ENCODE peak calls at places on chromosomes 7 and 10, in five cellular contexts. T is stomach, M is IMR-90, K is adrenal gland, Q is heart left ventricle. B is an unnamed sample.

GRCh38 chr10:109946680-109947446 is 23.6 kb upstream of the XPNPEP1 start:
- DNase-seq in T (no peak), M (no peak), K (no peak), Q (no peak), B (no peak)

GRCh38 chr10:128061306-128062300 is 64.6 kb downstream of the MKI67 start:
- DNase-seq in T (no peak), M (no peak), K (no peak), Q (no peak), B (no peak)

GRCh38 chr7:127792528-127793342 is 140.7 kb downstream of the SND1 start:
- DNase-seq in T (peak), M (no peak), K (no peak), Q (no peak), B (no peak)

GRCh38 chr7:105403128-105403527 is 14.4 kb upstream of the SRPK2 start:
- DNase-seq in T (no peak), M (no peak), K (no peak), Q (no peak), B (no peak)

GRCh38 chr10:49631975-49632374 is 18.1 kb downstream of the CHAT start:
- DNase-seq in T (no peak), M (no peak), K (no peak), Q (no peak), B (no peak)

GRCh38 chr7:27168265-27168947 is 3.1 kb upstream of the HOXA9 start:
- DNase-seq in T (no peak), M (no peak), K (no peak), Q (no peak), B (no peak)

GRCh38 chr7:65971021-65971420 is 11.0 kb downstream of the GUSB start:
- DNase-seq in T (peak), M (no peak), K (no peak), Q (no peak), B (no peak)

GRCh38 chr10:61836888-61837747 is 64.4 kb upstream of the ARID5B start:
- DNase-seq in T (no peak), M (peak), K (no peak), Q (no peak), B (no peak)

GRCh38 chr7:148556892-148557291 is 33.7 kb upstream of the C7orf33 start:
- DNase-seq in T (no peak), M (no peak), K (no peak), Q (no peak), B (no peak)

GRCh38 chr10:61882621-61883375 is 18.7 kb upstream of the ARID5B start:
- DNase-seq in T (no peak), M (peak), K (no peak), Q (no peak), B (no peak)

GRCh38 chr10:28250782-28251181 is 52.1 kb downstream of the MPP7 start:
- DNase-seq in T (no peak), M (peak), K (no peak), Q (no peak), B (no peak)

GRCh38 chr7:120951826-120952225 is 1.2 kb downstream of the ING3 start:
- DNase-seq in T (no peak), M (no peak), K (no peak), Q (no peak), B (no peak)

GRCh38 chr10:125159486-125159931 is 854 bp downstream of the CTBP2 start:
- DNase-seq in T (peak), M (no peak), K (peak), Q (peak), B (no peak)

GRCh38 chr7:46494441-46494840 is 573.4 kb upstream of the IGFBP3 start:
- DNase-seq in T (no peak), M (peak), K (no peak), Q (no peak), B (no peak)

GRCh38 chr7:111083423-111083822 is 7.5 kb upstream of the LRRN3 start:
- DNase-seq in T (no peak), M (peak), K (no peak), Q (no peak), B (no peak)

GRCh38 chr10:78301891-78302738 is 268.5 kb downstream of the RPS24 start:
- DNase-seq in T (no peak), M (peak), K (no peak), Q (no peak), B (no peak)

GRCh38 chr10:86229378-86229777 is 137.2 kb downstream of the GRID1 start:
- DNase-seq in T (no peak), M (no peak), K (no peak), Q (no peak), B (no peak)

GRCh38 chr7:91082854-91083495 is 181.3 kb upstream of the FZD1 start:
- DNase-seq in T (no peak), M (peak), K (no peak), Q (no peak), B (no peak)

GRCh38 chr10:132914732-132915131 is 27.6 kb downstream of the CFAP46 start:
- DNase-seq in T (no peak), M (no peak), K (no peak), Q (no peak), B (no peak)

GRCh38 chr7:122595885-122596284 is 103.0 kb downstream of the RNF133 start:
- DNase-seq in T (no peak), M (no peak), K (no peak), Q (no peak), B (no peak)

GRCh38 chr7:32299133-32299702 is 191.0 kb downstream of the LSM5 start:
- DNase-seq in T (no peak), M (no peak), K (peak), Q (peak), B (no peak)

GRCh38 chr7:12257582-12257981 is 46.5 kb downstream of the TMEM106B start:
- DNase-seq in T (no peak), M (peak), K (no peak), Q (no peak), B (no peak)

GRCh38 chr7:85737426-85737825 is 550.6 kb upstream of the SEMA3D start:
- DNase-seq in T (no peak), M (no peak), K (no peak), Q (no peak), B (no peak)

GRCh38 chr7:95376632-95377380 is 19.4 kb downstream of the PON3 start:
- DNase-seq in T (no peak), M (no peak), K (no peak), Q (no peak), B (no peak)

GRCh38 chr10:80805343-80806020 is 267.8 kb downstream of the SH2D4B start:
- DNase-seq in T (no peak), M (no peak), K (no peak), Q (no peak), B (no peak)

GRCh38 chr7:38673795-38674194 is 42.6 kb upstream of the AMPH start:
- DNase-seq in T (no peak), M (peak), K (no peak), Q (no peak), B (no peak)

GRCh38 chr7:134420509-134421125 is 38.3 kb downstream of the AKR1B1 start:
- DNase-seq in T (peak), M (peak), K (peak), Q (no peak), B (no peak)

GRCh38 chr7:2723138-2723850 is 35.3 kb downstream of the AMZ1 start:
- DNase-seq in T (no peak), M (no peak), K (no peak), Q (peak), B (peak)

GRCh38 chr7:116242177-116242576 is 31.8 kb downstream of the TES start:
- DNase-seq in T (no peak), M (peak), K (no peak), Q (no peak), B (no peak)

GRCh38 chr10:79089579-79090110 is 20.9 kb downstream of the ZMIZ1 start:
- DNase-seq in T (no peak), M (no peak), K (no peak), Q (no peak), B (no peak)

GRCh38 chr7:28961972-28962371 is 3.8 kb upstream of the TRIL start:
- DNase-seq in T (no peak), M (no peak), K (no peak), Q (no peak), B (no peak)

GRCh38 chr7:31633894-31634494 is 53.0 kb upstream of the PPP1R17 start:
- DNase-seq in T (peak), M (peak), K (peak), Q (peak), B (no peak)

GRCh38 chr7:151075978-151076426 is 4.6 kb downstream of the FASTK start:
- DNase-seq in T (no peak), M (no peak), K (no peak), Q (no peak), B (no peak)
- TF ChIP-seq POLR2A in T (no peak), M (no peak), K (no peak), Q (no peak), B (no peak)

GRCh38 chr10:37976091-37976879 is at the start of gene ZNF25:
- DNase-seq in T (peak), M (peak), K (peak), Q (peak), B (peak)

GRCh38 chr10:37972396-37972795 is 4.1 kb downstream of the ZNF25 start:
- DNase-seq in T (no peak), M (no peak), K (no peak), Q (no peak), B (no peak)

GRCh38 chr10:37975407-37975991 is 948 bp downstream of the ZNF25 start:
- DNase-seq in T (no peak), M (peak), K (no peak), Q (no peak), B (no peak)

GRCh38 chr10:37976880-37977203 is 395 bp upstream of the ZNF25 start:
- DNase-seq in T (no peak), M (no peak), K (no peak), Q (no peak), B (no peak)
- TF ChIP-seq CTCF in T (no peak), M (no peak), K (no peak), Q (no peak), B (no peak)

GRCh38 chr10:102648269-102648888 is 4.1 kb downstream of the TRIM8 start:
- DNase-seq in T (no peak), M (no peak), K (no peak), Q (no peak), B (no peak)

GRCh38 chr10:102647433-102648268 is 3.4 kb downstream of the TRIM8 start:
- DNase-seq in T (no peak), M (no peak), K (no peak), Q (no peak), B (no peak)

GRCh38 chr10:102645741-102646609 is 1.7 kb downstream of the TRIM8 start:
- DNase-seq in T (peak), M (peak), K (peak), Q (peak), B (peak)

GRCh38 chr10:102645388-102645740 is 1.1 kb downstream of the TRIM8 start:
- DNase-seq in T (peak), M (peak), K (peak), Q (peak), B (no peak)

GRCh38 chr10:102646610-102647432 is 2.5 kb downstream of the TRIM8 start:
- DNase-seq in T (peak), M (peak), K (peak), Q (peak), B (peak)
- TF ChIP-seq POLR2A in T (no peak), M (no peak), K (no peak), Q (no peak), B (no peak)

DNA sequence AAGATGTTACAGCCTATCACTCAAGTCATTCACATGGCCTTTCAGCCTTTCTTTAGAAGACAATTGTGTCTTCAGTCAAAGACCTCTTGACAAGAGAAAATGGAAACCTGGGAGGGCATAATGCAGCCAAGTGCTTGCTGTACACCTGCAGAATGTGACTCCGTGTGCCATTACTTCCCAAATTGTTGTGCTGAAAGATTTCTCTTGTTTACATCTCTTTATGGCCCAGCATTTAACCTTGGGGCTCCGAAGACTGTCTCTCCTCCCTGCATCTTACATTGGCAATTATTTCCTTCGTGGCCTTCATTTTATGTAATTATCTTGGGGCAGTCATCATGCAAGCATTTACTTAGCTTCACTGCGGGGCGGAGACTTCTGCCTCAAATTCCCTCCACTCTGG is 287.0 kb downstream of the TCF7L2 start:
- DNase-seq in T (no peak), M (no peak), K (no peak), Q (no peak), B (no peak)
- TF ChIP-seq CTCF in T (no peak), M (no peak), K (no peak), Q (no peak), B (no peak)

GRCh38 chr10:73251683-73252444 is 580 bp downstream of the MRPS16 start:
- DNase-seq in T (no peak), M (no peak), K (no peak), Q (no peak), B (no peak)

GRCh38 chr10:73248259-73248724 is 1.2 kb upstream of the DNAJC9 start:
- DNase-seq in T (no peak), M (no peak), K (no peak), Q (no peak), B (no peak)

GRCh38 chr10:73247509-73248258 is 629 bp upstream of the DNAJC9 start:
- DNase-seq in T (no peak), M (peak), K (no peak), Q (no peak), B (no peak)

GRCh38 chr10:73253226-73253557 is 748 bp upstream of the MRPS16 start:
- DNase-seq in T (no peak), M (no peak), K (no peak), Q (no peak), B (no peak)

GRCh38 chr10:73252445-73253225 is at the start of gene MRPS16:
- DNase-seq in T (peak), M (peak), K (peak), Q (peak), B (peak)
- TF ChIP-seq POLR2A in T (peak), M (peak), K (peak), Q (no peak), B (peak)

DNA sequence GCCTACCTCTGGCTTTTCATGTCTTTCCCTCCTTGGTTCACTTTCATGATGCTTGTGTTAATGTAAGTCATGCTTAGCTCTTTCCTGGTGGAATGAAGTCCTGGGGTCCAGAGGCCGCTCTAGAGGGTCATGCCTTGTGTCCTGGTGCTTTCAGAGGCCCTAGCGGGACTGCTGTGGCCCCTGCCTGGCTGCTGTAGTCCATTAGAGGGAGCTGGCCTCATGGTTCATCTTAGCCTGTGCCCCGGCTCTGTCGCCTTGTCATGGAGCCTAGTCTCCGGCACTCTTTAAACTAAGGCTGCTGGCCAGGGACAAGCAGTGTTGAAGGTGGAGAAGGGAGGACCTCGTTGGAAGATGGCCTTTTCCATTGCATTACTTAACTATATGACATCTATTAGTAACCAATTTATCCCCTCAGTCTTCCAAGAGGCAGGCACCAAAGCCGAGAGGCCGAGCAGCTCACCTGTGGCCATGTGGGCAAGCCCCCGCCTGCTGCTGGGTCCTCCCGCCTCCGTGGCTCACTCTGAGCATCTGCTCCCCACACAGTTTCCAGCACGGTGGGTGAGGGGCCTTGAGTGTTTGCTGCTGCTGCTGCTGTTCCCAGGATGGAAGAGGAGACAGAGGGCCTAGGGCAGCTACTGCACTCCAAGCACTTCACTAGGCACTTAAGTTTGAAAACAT is 5.0 kb upstream of the NDUFB2 start:
- DNase-seq in T (no peak), M (no peak), K (no peak), Q (no peak), B (no peak)
- TF ChIP-seq CTCF in T (no peak), M (no peak), K (no peak), Q (no peak), B (no peak)

GRCh38 chr7:149622444-149623210 is 125.0 kb upstream of the ZNF746 start:
- DNase-seq in T (no peak), M (no peak), K (no peak), Q (no peak), B (no peak)

GRCh38 chr7:149625947-149626392 is 128.4 kb upstream of the ZNF746 start:
- DNase-seq in T (no peak), M (no peak), K (no peak), Q (no peak), B (no peak)

GRCh38 chr7:149624006-149624405 is 126.4 kb upstream of the ZNF746 start:
- DNase-seq in T (peak), M (peak), K (peak), Q (no peak), B (peak)

GRCh38 chr7:149625339-149625946 is 127.8 kb upstream of the ZNF746 start:
- DNase-seq in T (peak), M (peak), K (peak), Q (peak), B (peak)

DNA sequence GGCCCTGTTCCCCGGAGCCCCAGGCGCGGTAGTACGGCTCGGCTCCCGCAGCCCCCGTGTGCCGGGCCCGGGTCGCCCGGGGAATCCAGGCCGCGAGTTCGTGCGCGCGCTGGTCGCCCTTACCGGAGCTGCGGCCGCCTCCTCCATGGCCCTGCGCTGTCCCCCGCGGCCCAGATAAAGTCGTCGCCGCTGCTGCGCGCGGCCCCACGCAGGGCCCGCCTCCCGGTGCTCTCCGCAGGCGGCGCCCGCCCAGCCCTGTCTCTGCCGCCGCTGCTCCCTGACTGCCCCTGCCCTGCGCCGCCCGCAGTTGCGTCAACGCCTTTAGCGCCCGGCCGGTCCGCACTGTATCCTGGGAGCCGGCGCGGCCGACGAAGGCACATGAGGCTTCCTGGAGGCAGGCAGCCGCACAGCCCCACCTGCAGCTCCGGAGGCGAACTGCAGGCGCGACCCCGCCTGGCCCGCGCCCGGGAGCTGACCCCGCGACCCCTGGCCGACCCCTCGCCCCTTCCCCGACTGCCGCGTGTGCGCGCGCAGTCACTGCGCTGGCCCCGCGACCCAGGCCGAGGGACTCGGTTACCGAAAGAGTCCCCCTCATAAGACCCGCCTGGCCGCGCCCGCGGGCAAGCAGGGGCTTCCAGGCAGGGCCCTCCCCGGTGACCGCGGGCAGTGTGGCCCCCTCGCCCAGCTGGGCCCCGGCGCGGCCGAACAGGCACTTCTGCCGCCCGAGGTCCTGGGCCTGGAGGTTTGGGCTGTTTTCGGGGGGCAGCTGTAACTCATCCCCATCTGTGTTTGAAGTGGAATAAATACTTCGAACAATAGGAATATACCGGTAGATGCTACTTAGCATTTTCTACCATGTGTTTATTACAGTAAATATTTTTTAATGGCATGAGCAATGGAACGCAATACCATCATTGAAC is 127.1 kb upstream of the ZNF746 start:
- DNase-seq in T (peak), M (peak), K (peak), Q (peak), B (peak)
- TF ChIP-seq POLR2A in T (peak), M (peak), K (peak), Q (no peak), B (peak)

B was measured in ovary.